ENCODE peak calls at places on chromosome 18, in four cellular contexts. F, S, E and A are unnamed samples.

GRCh38 chr18:809985-810642 is 1.9 kb downstream of the YES1 start:
- DNase-seq in F (no peak), S (no peak), E (no peak), A (no peak)

GRCh38 chr18:74544898-74545297 is 10.6 kb downstream of the CNDP1 start:
- DNase-seq in F (no peak), S (no peak), E (no peak), A (no peak)

GRCh38 chr18:22790545-22791415 is 142.3 kb upstream of the RBBP8 start:
- DNase-seq in F (no peak), S (no peak), E (no peak), A (no peak)

GRCh38 chr18:62812891-62813290 is 97.5 kb downstream of the PHLPP1 start:
- DNase-seq in F (no peak), S (no peak), E (no peak), A (no peak)

GRCh38 chr18:29077344-29077743 is 900.4 kb upstream of the CDH2 start:
- DNase-seq in F (no peak), S (no peak), E (no peak), A (no peak)

GRCh38 chr18:48408727-48409590 is at the start of gene ZBTB7C:
- DNase-seq in F (no peak), S (peak; percentile 68), E (no peak), A (no peak)

GRCh38 chr18:78151234-78151633 is 828.4 kb upstream of the SALL3 start:
- DNase-seq in F (no peak), S (no peak), E (no peak), A (no peak)

GRCh38 chr18:34867520-34867919 is 157.4 kb downstream of the DTNA start:
- DNase-seq in F (no peak), S (no peak), E (no peak), A (no peak)

GRCh38 chr18:62611395-62612241 is 88.8 kb downstream of the ZCCHC2 start:
- DNase-seq in F (no peak), S (no peak), E (no peak), A (no peak)